ENCODE peak calls at places on chromosome 5, in five cellular contexts. Q is activated T-cell treated with anti-CD3 and anti-CD28 coated beads, Interleukin-2, amount 50 U/mL, for 48 hours; M is neural progenitor cell; D is lower lobe of right lung; U is fibroblast of lung. E is an unnamed sample.

GRCh38 chr5:10652606-10653005 is 88.7 kb downstream of the ANKRD33B start:
- DNase-seq in Q (no peak), M (no peak), D (no peak), U (no peak), E (no peak)

GRCh38 chr5:172107606-172108005 is 80.4 kb downstream of the STK10 start:
- DNase-seq in Q (no peak), M (no peak), D (peak; percentile 28), U (peak; percentile 95), E (no peak)

GRCh38 chr5:43802119-43802518 is 199.1 kb downstream of the NNT start:
- DNase-seq in Q (no peak), M (no peak), D (no peak), U (peak; percentile 61), E (no peak)

GRCh38 chr5:27290166-27290565 is 251.8 kb upstream of the CDH9 start:
- DNase-seq in Q (no peak), M (no peak), D (no peak), U (peak; percentile 6), E (no peak)

GRCh38 chr5:37615184-37615583 is 224.7 kb downstream of the GDNF start:
- DNase-seq in Q (no peak), M (no peak), D (no peak), U (peak; percentile 97), E (no peak)

GRCh38 chr5:82635561-82636288 is 357.6 kb upstream of the RPS23 start:
- DNase-seq in Q (no peak), M (no peak), D (no peak), U (peak; percentile 99), E (no peak)

GRCh38 chr5:167777746-167778145 is 513.7 kb upstream of the WWC1 start:
- DNase-seq in Q (no peak), M (no peak), D (no peak), U (peak; percentile 59), E (no peak)

GRCh38 chr5:119269061-119269579 is 86.7 kb upstream of the TNFAIP8 start:
- DNase-seq in Q (peak; percentile 72), M (peak; percentile 58), D (peak; percentile 58), U (peak; percentile 42), E (no peak)

GRCh38 chr5:15794117-15794985 is 294.4 kb downstream of the FBXL7 start:
- DNase-seq in Q (no peak), M (no peak), D (no peak), U (peak; percentile 23), E (no peak)

GRCh38 chr5:31757813-31758212 is 118.9 kb downstream of the PDZD2 start:
- DNase-seq in Q (no peak), M (no peak), D (no peak), U (no peak), E (no peak)

GRCh38 chr5:127934791-127935256 is 148.7 kb upstream of the SLC12A2 start:
- DNase-seq in Q (no peak), M (peak; percentile 78), D (no peak), U (peak; percentile 86), E (peak; percentile 45)

GRCh38 chr5:72693001-72693442 is 123.4 kb upstream of the TNPO1 start:
- DNase-seq in Q (no peak), M (no peak), D (no peak), U (no peak), E (no peak)